ENCODE peak calls at places on chromosomes 1 and 21, in seven cellular contexts. One of them, this sample, is unnamed.

GRCh38 chr1:15246960-15247614 is at the start of gene FHAD1:
- DNase-seq in heart right ventricle: no peak
- DNase-seq in endodermal cell: peak; percentile 92
- DNase-seq in colonic mucosa: peak; percentile 65
- DNase-seq in body of pancreas: peak; percentile 80
- DNase-seq in hepatocyte: peak; percentile 87
- DNase-seq in GM23338: peak; percentile 84
- DNase-seq in this sample: peak; percentile 63

GRCh38 chr1:212722270-212722945 is 22.8 kb upstream of the BATF3 start:
- DNase-seq in hepatocyte: no peak
- DNase-seq in endodermal cell: no peak
- DNase-seq in heart right ventricle: no peak
- DNase-seq in GM23338: no peak
- DNase-seq in body of pancreas: no peak
- DNase-seq in colonic mucosa: no peak
- DNase-seq in this sample: no peak

GRCh38 chr1:84363019-84363418 is 35.3 kb upstream of the DNASE2B start:
- DNase-seq in colonic mucosa: no peak
- DNase-seq in GM23338: no peak
- DNase-seq in endodermal cell: no peak
- DNase-seq in heart right ventricle: no peak
- DNase-seq in hepatocyte: no peak
- DNase-seq in body of pancreas: no peak
- DNase-seq in this sample: no peak

GRCh38 chr21:25907573-25908275 is 173.0 kb downstream of the GABPA start:
- DNase-seq in endodermal cell: no peak
- DNase-seq in GM23338: no peak
- DNase-seq in body of pancreas: no peak
- DNase-seq in heart right ventricle: no peak
- DNase-seq in hepatocyte: no peak
- DNase-seq in colonic mucosa: no peak
- DNase-seq in this sample: no peak

GRCh38 chr1:204313675-204314074 is 46.1 kb downstream of the PLEKHA6 start:
- DNase-seq in colonic mucosa: no peak
- DNase-seq in GM23338: no peak
- DNase-seq in hepatocyte: no peak
- DNase-seq in heart right ventricle: no peak
- DNase-seq in endodermal cell: no peak
- DNase-seq in body of pancreas: no peak
- DNase-seq in this sample: no peak

GRCh38 chr1:42998381-42998780 is 39.7 kb upstream of the SLC2A1 start:
- DNase-seq in heart right ventricle: no peak
- DNase-seq in colonic mucosa: no peak
- DNase-seq in endodermal cell: no peak
- DNase-seq in body of pancreas: no peak
- DNase-seq in hepatocyte: no peak
- DNase-seq in GM23338: no peak
- DNase-seq in this sample: no peak

GRCh38 chr1:205271277-205271676 is 43.5 kb downstream of the TMCC2 start:
- DNase-seq in body of pancreas: no peak
- DNase-seq in endodermal cell: no peak
- DNase-seq in hepatocyte: no peak
- DNase-seq in GM23338: no peak
- DNase-seq in heart right ventricle: peak; percentile 58
- DNase-seq in colonic mucosa: no peak
- DNase-seq in this sample: peak; percentile 51

GRCh38 chr1:229863651-229864545 is 203.1 kb upstream of the GALNT2 start:
- DNase-seq in endodermal cell: no peak
- DNase-seq in body of pancreas: no peak
- DNase-seq in GM23338: no peak
- DNase-seq in heart right ventricle: peak; percentile 73
- DNase-seq in colonic mucosa: no peak
- DNase-seq in hepatocyte: no peak
- DNase-seq in this sample: no peak

GRCh38 chr1:183272390-183272801 is 86.3 kb downstream of the LAMC2 start:
- DNase-seq in hepatocyte: no peak
- DNase-seq in heart right ventricle: no peak
- DNase-seq in body of pancreas: no peak
- DNase-seq in GM23338: no peak
- DNase-seq in colonic mucosa: no peak
- DNase-seq in endodermal cell: no peak
- DNase-seq in this sample: peak; percentile 59

GRCh38 chr1:9050803-9051202 is 18.6 kb downstream of the SLC2A5 start:
- DNase-seq in hepatocyte: no peak
- DNase-seq in heart right ventricle: no peak
- DNase-seq in body of pancreas: no peak
- DNase-seq in endodermal cell: no peak
- DNase-seq in colonic mucosa: no peak
- DNase-seq in GM23338: no peak
- DNase-seq in this sample: no peak

GRCh38 chr1:25519624-25520023 is 23.8 kb upstream of the LDLRAP1 start:
- DNase-seq in hepatocyte: no peak
- DNase-seq in heart right ventricle: no peak
- DNase-seq in GM23338: no peak
- DNase-seq in body of pancreas: no peak
- DNase-seq in endodermal cell: no peak
- DNase-seq in colonic mucosa: no peak
- DNase-seq in this sample: peak; percentile 47

GRCh38 chr1:223759273-223759672 is 46.9 kb downstream of the CAPN2 start:
- DNase-seq in endodermal cell: peak; percentile 84
- DNase-seq in colonic mucosa: no peak
- DNase-seq in GM23338: peak; percentile 91
- DNase-seq in heart right ventricle: no peak
- DNase-seq in hepatocyte: no peak
- DNase-seq in body of pancreas: no peak
- DNase-seq in this sample: no peak

GRCh38 chr1:8938232-8939117 is 7.2 kb upstream of the CA6 start:
- DNase-seq in body of pancreas: no peak
- DNase-seq in colonic mucosa: no peak
- DNase-seq in endodermal cell: no peak
- DNase-seq in hepatocyte: no peak
- DNase-seq in GM23338: peak; percentile 28
- DNase-seq in heart right ventricle: no peak
- DNase-seq in this sample: no peak

GRCh38 chr1:183218039-183218618 is 32.1 kb downstream of the LAMC2 start:
- DNase-seq in colonic mucosa: no peak
- DNase-seq in GM23338: no peak
- DNase-seq in heart right ventricle: peak; percentile 33
- DNase-seq in body of pancreas: no peak
- DNase-seq in endodermal cell: no peak
- DNase-seq in hepatocyte: no peak
- DNase-seq in this sample: no peak

GRCh38 chr1:74470262-74470661 is 42.1 kb downstream of the LRRC53 start:
- DNase-seq in body of pancreas: no peak
- DNase-seq in colonic mucosa: no peak
- DNase-seq in heart right ventricle: peak; percentile 43
- DNase-seq in endodermal cell: no peak
- DNase-seq in GM23338: no peak
- DNase-seq in hepatocyte: no peak
- DNase-seq in this sample: peak; percentile 16

GRCh38 chr1:12052997-12053686 is 10.0 kb upstream of the TNFRSF8 start:
- DNase-seq in hepatocyte: no peak
- DNase-seq in endodermal cell: peak; percentile 67
- DNase-seq in body of pancreas: no peak
- DNase-seq in GM23338: peak; percentile 34
- DNase-seq in colonic mucosa: no peak
- DNase-seq in heart right ventricle: peak; percentile 64
- DNase-seq in this sample: no peak

GRCh38 chr1:185567006-185567405 is 167.2 kb upstream of the HMCN1 start:
- DNase-seq in colonic mucosa: no peak
- DNase-seq in heart right ventricle: no peak
- DNase-seq in body of pancreas: no peak
- DNase-seq in endodermal cell: no peak
- DNase-seq in hepatocyte: peak; percentile 43
- DNase-seq in GM23338: no peak
- DNase-seq in this sample: peak; percentile 89

DNA sequence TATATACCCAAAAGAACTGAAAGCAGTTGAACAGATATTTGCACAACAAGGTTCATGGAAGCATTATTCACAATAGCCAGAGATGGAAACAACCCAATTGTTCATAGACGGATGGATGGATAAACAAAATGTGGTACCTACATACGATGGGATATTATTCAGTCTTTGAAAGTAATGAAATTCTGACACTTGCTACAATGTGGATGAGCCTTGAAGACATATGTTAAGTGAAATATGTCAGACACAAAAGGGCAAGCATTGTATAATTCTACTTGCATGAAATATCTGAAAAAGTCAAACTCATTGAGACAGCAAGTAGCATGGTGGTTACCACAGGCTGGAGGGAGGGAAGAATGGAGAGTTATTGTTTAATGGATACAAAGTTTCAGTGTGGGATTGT is 696.1 kb downstream of the MATN1 start:
- DNase-seq in body of pancreas: no peak
- DNase-seq in hepatocyte: no peak
- DNase-seq in colonic mucosa: no peak
- DNase-seq in endodermal cell: no peak
- DNase-seq in GM23338: no peak
- DNase-seq in heart right ventricle: no peak
- DNase-seq in this sample: no peak
- TF ChIP-seq CTCF in body of pancreas: no peak
- TF ChIP-seq CTCF in hepatocyte: no peak
- TF ChIP-seq CTCF in colonic mucosa: no peak
- TF ChIP-seq CTCF in endodermal cell: no peak
- TF ChIP-seq CTCF in GM23338: no peak
- TF ChIP-seq CTCF in heart right ventricle: no peak
- TF ChIP-seq CTCF in this sample: no peak

GRCh38 chr1:109988349-109988914 is 3.9 kb downstream of the AHCYL1 start:
- DNase-seq in GM23338: no peak
- DNase-seq in hepatocyte: no peak
- DNase-seq in endodermal cell: no peak
- DNase-seq in colonic mucosa: no peak
- DNase-seq in heart right ventricle: no peak
- DNase-seq in body of pancreas: no peak
- DNase-seq in this sample: no peak

GRCh38 chr1:109984456-109985250 is at the start of gene AHCYL1:
- DNase-seq in GM23338: peak; percentile 99
- DNase-seq in colonic mucosa: peak; percentile 99
- DNase-seq in body of pancreas: peak; percentile 100
- DNase-seq in heart right ventricle: peak; percentile 99
- DNase-seq in hepatocyte: peak; percentile 100
- DNase-seq in endodermal cell: peak; percentile 100
- DNase-seq in this sample: peak; percentile 99

GRCh38 chr1:109985251-109986053 is 887 bp downstream of the AHCYL1 start:
- DNase-seq in colonic mucosa: peak; percentile 44
- DNase-seq in hepatocyte: no peak
- DNase-seq in endodermal cell: no peak
- DNase-seq in heart right ventricle: no peak
- DNase-seq in GM23338: no peak
- DNase-seq in body of pancreas: no peak
- DNase-seq in this sample: no peak

GRCh38 chr1:109984190-109984455 is 442 bp upstream of the AHCYL1 start:
- DNase-seq in hepatocyte: peak; percentile 42
- DNase-seq in GM23338: no peak
- DNase-seq in heart right ventricle: no peak
- DNase-seq in body of pancreas: no peak
- DNase-seq in endodermal cell: no peak
- DNase-seq in colonic mucosa: no peak
- DNase-seq in this sample: peak; percentile 74

GRCh38 chr1:109986054-109986444 is 1.5 kb downstream of the AHCYL1 start:
- DNase-seq in heart right ventricle: no peak
- DNase-seq in GM23338: peak; percentile 24
- DNase-seq in hepatocyte: no peak
- DNase-seq in body of pancreas: no peak
- DNase-seq in endodermal cell: no peak
- DNase-seq in colonic mucosa: no peak
- DNase-seq in this sample: no peak
- H3K4me3 ChIP-seq in heart right ventricle: peak overlapping the region; percentile 84
- H3K4me3 ChIP-seq in GM23338: peak overlapping the region; percentile 85
- H3K4me3 ChIP-seq in hepatocyte: peak overlapping the region; percentile 34
- H3K4me3 ChIP-seq in body of pancreas: peak overlapping the region; percentile 39
- H3K4me3 ChIP-seq in endodermal cell: peak overlapping the region; percentile 84
- H3K4me3 ChIP-seq in colonic mucosa: peak overlapping the region; percentile 85
- H3K4me3 ChIP-seq in this sample: peak overlapping the region; percentile 91

GRCh38 chr1:168735987-168736386 is 7.0 kb upstream of the DPT start:
- DNase-seq in hepatocyte: no peak
- DNase-seq in GM23338: no peak
- DNase-seq in body of pancreas: no peak
- DNase-seq in endodermal cell: no peak
- DNase-seq in heart right ventricle: no peak
- DNase-seq in colonic mucosa: no peak
- DNase-seq in this sample: no peak

GRCh38 chr1:168736450-168736980 is 7.5 kb upstream of the DPT start:
- DNase-seq in body of pancreas: no peak
- DNase-seq in GM23338: no peak
- DNase-seq in colonic mucosa: no peak
- DNase-seq in endodermal cell: no peak
- DNase-seq in heart right ventricle: no peak
- DNase-seq in hepatocyte: no peak
- DNase-seq in this sample: no peak

GRCh38 chr1:168733241-168733640 is 4.2 kb upstream of the DPT start:
- DNase-seq in body of pancreas: no peak
- DNase-seq in GM23338: no peak
- DNase-seq in endodermal cell: no peak
- DNase-seq in heart right ventricle: no peak
- DNase-seq in colonic mucosa: no peak
- DNase-seq in hepatocyte: no peak
- DNase-seq in this sample: no peak

GRCh38 chr1:168734271-168734670 is 5.3 kb upstream of the DPT start:
- DNase-seq in colonic mucosa: no peak
- DNase-seq in body of pancreas: no peak
- DNase-seq in GM23338: no peak
- DNase-seq in heart right ventricle: peak; percentile 64
- DNase-seq in endodermal cell: no peak
- DNase-seq in hepatocyte: no peak
- DNase-seq in this sample: no peak

DNA sequence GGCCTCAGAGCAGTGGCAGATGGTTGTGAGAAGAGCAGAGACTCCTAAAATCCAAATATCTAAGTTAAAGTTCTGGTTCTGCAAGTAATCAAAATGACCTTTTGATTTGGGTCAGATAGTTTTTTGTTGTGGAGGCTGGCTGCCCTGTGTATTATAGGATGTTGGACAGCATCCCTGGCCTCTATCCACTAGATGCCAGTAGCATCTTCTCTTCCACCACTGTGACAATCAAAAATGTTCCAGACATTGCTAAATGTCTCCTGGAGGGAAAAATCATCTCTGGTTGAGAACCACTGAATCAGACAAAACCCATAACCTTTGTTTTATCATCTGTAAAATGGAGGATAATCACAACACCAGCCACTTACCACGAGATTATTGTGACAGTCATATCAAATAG is 5.9 kb upstream of the DPT start:
- DNase-seq in heart right ventricle: no peak
- DNase-seq in hepatocyte: no peak
- DNase-seq in endodermal cell: no peak
- DNase-seq in colonic mucosa: no peak
- DNase-seq in body of pancreas: no peak
- DNase-seq in GM23338: no peak
- DNase-seq in this sample: no peak
- TF ChIP-seq CTCF in heart right ventricle: peak; percentile 35
- TF ChIP-seq CTCF in hepatocyte: peak; percentile 18
- TF ChIP-seq CTCF in endodermal cell: peak; percentile 17
- TF ChIP-seq CTCF in colonic mucosa: no peak
- TF ChIP-seq CTCF in body of pancreas: no peak
- TF ChIP-seq CTCF in GM23338: no peak
- TF ChIP-seq CTCF in this sample: peak; percentile 15

DNA sequence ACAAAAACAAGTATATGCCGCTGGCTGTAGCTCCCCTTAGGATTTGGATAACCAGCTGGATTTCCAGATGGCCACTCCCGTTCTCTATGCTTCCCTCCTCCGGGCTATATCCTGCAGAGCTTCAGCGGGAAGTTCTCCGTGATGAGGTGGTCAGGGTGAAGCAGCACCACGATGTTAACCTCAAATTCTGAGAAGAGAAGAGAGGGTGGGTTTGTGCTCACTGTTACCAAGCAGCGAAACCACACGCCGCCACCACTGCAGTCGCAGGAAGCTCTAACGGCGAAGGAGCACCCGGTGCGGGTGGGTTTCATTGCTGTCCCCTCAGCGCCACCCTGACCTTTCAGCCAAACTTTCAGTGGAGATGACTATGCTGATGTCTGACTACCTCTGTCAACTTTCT is 41.7 kb downstream of the VPS26C start:
- DNase-seq in body of pancreas: no peak
- DNase-seq in endodermal cell: no peak
- DNase-seq in heart right ventricle: no peak
- DNase-seq in colonic mucosa: no peak
- DNase-seq in GM23338: no peak
- DNase-seq in hepatocyte: no peak
- DNase-seq in this sample: no peak
- H3K4me3 ChIP-seq in body of pancreas: no peak overlapping the region
- H3K4me3 ChIP-seq in endodermal cell: no peak overlapping the region
- H3K4me3 ChIP-seq in heart right ventricle: no peak overlapping the region
- H3K4me3 ChIP-seq in colonic mucosa: no peak overlapping the region
- H3K4me3 ChIP-seq in GM23338: no peak overlapping the region
- H3K4me3 ChIP-seq in hepatocyte: no peak overlapping the region
- H3K4me3 ChIP-seq in this sample: no peak overlapping the region

This sample was measured in fibroblast of pulmonary artery.